ENCODE peak calls at places on chromosome 14, in seven cellular contexts. One of them, this sample, is unnamed.

GRCh38 chr14:89826581-89826980 is 127.9 kb downstream of the EFCAB11 start:
- DNase-seq in astrocyte: peak
- DNase-seq in WTC11: no peak
- DNase-seq in cardiac fibroblast: no peak
- DNase-seq in IMR-90: peak
- DNase-seq in lower leg skin: no peak
- DNase-seq in fibroblast of the aortic adventitia: no peak
- DNase-seq in this sample: no peak

GRCh38 chr14:66359500-66359899 is 126.7 kb upstream of the CCDC196 start:
- DNase-seq in astrocyte: peak
- DNase-seq in WTC11: no peak
- DNase-seq in cardiac fibroblast: peak
- DNase-seq in IMR-90: peak
- DNase-seq in lower leg skin: no peak
- DNase-seq in fibroblast of the aortic adventitia: peak
- DNase-seq in this sample: peak

GRCh38 chr14:74945852-74946658 is 9.3 kb downstream of the PGF start:
- DNase-seq in astrocyte: peak
- DNase-seq in WTC11: peak
- DNase-seq in cardiac fibroblast: peak
- DNase-seq in IMR-90: peak
- DNase-seq in lower leg skin: peak
- DNase-seq in fibroblast of the aortic adventitia: peak
- DNase-seq in this sample: peak

GRCh38 chr14:38121280-38121679 is 86.4 kb upstream of the SSTR1 start:
- DNase-seq in astrocyte: no peak
- DNase-seq in WTC11: no peak
- DNase-seq in cardiac fibroblast: no peak
- DNase-seq in IMR-90: no peak
- DNase-seq in lower leg skin: no peak
- DNase-seq in fibroblast of the aortic adventitia: no peak
- DNase-seq in this sample: no peak

GRCh38 chr14:76919811-76920571 is 93.8 kb downstream of the LRRC74A start:
- DNase-seq in astrocyte: peak
- DNase-seq in WTC11: no peak
- DNase-seq in cardiac fibroblast: peak
- DNase-seq in IMR-90: peak
- DNase-seq in lower leg skin: no peak
- DNase-seq in fibroblast of the aortic adventitia: peak
- DNase-seq in this sample: no peak

GRCh38 chr14:23513005-23513412 is 38.6 kb downstream of the ZFHX2 start:
- DNase-seq in astrocyte: no peak
- DNase-seq in WTC11: no peak
- DNase-seq in cardiac fibroblast: no peak
- DNase-seq in IMR-90: no peak
- DNase-seq in lower leg skin: no peak
- DNase-seq in fibroblast of the aortic adventitia: no peak
- DNase-seq in this sample: no peak

GRCh38 chr14:103744621-103745395 is 29.2 kb downstream of the ZFYVE21 start:
- DNase-seq in astrocyte: no peak
- DNase-seq in WTC11: no peak
- DNase-seq in cardiac fibroblast: no peak
- DNase-seq in IMR-90: no peak
- DNase-seq in lower leg skin: no peak
- DNase-seq in fibroblast of the aortic adventitia: no peak
- DNase-seq in this sample: no peak

GRCh38 chr14:52240623-52241022 is 26.9 kb upstream of the PTGDR start:
- DNase-seq in astrocyte: no peak
- DNase-seq in WTC11: no peak
- DNase-seq in cardiac fibroblast: no peak
- DNase-seq in IMR-90: no peak
- DNase-seq in lower leg skin: no peak
- DNase-seq in fibroblast of the aortic adventitia: peak
- DNase-seq in this sample: no peak

GRCh38 chr14:68898248-68899032 is 80.7 kb downstream of the ACTN1 start:
- DNase-seq in astrocyte: no peak
- DNase-seq in WTC11: no peak
- DNase-seq in cardiac fibroblast: no peak
- DNase-seq in IMR-90: no peak
- DNase-seq in lower leg skin: no peak
- DNase-seq in fibroblast of the aortic adventitia: no peak
- DNase-seq in this sample: no peak

GRCh38 chr14:64467131-64467530 is 1.8 kb downstream of the AKAP5 start:
- DNase-seq in astrocyte: no peak
- DNase-seq in WTC11: no peak
- DNase-seq in cardiac fibroblast: peak
- DNase-seq in IMR-90: no peak
- DNase-seq in lower leg skin: no peak
- DNase-seq in fibroblast of the aortic adventitia: peak
- DNase-seq in this sample: no peak

GRCh38 chr14:102584871-102585869 is 7.3 kb upstream of the RCOR1 start:
- DNase-seq in astrocyte: no peak
- DNase-seq in WTC11: peak
- DNase-seq in cardiac fibroblast: peak
- DNase-seq in IMR-90: no peak
- DNase-seq in lower leg skin: no peak
- DNase-seq in fibroblast of the aortic adventitia: peak
- DNase-seq in this sample: no peak

GRCh38 chr14:50821471-50822464 is 9.2 kb downstream of the NIN start:
- DNase-seq in astrocyte: no peak
- DNase-seq in WTC11: no peak
- DNase-seq in cardiac fibroblast: no peak
- DNase-seq in IMR-90: no peak
- DNase-seq in lower leg skin: peak
- DNase-seq in fibroblast of the aortic adventitia: no peak
- DNase-seq in this sample: no peak

GRCh38 chr14:51996148-51996746 is 6.9 kb downstream of the RTRAF start:
- DNase-seq in astrocyte: peak
- DNase-seq in WTC11: no peak
- DNase-seq in cardiac fibroblast: peak
- DNase-seq in IMR-90: peak
- DNase-seq in lower leg skin: no peak
- DNase-seq in fibroblast of the aortic adventitia: peak
- DNase-seq in this sample: no peak

GRCh38 chr14:101595887-101596721 is 34.8 kb downstream of the DIO3 start:
- DNase-seq in astrocyte: no peak
- DNase-seq in WTC11: no peak
- DNase-seq in cardiac fibroblast: no peak
- DNase-seq in IMR-90: no peak
- DNase-seq in lower leg skin: no peak
- DNase-seq in fibroblast of the aortic adventitia: no peak
- DNase-seq in this sample: no peak

GRCh38 chr14:77000340-77001235 is 27.9 kb downstream of the IRF2BPL start:
- DNase-seq in astrocyte: peak
- DNase-seq in WTC11: no peak
- DNase-seq in cardiac fibroblast: peak
- DNase-seq in IMR-90: peak
- DNase-seq in lower leg skin: no peak
- DNase-seq in fibroblast of the aortic adventitia: peak
- DNase-seq in this sample: no peak

GRCh38 chr14:74518221-74518620 is 24.7 kb downstream of the ISCA2 start:
- DNase-seq in astrocyte: no peak
- DNase-seq in WTC11: no peak
- DNase-seq in cardiac fibroblast: no peak
- DNase-seq in IMR-90: no peak
- DNase-seq in lower leg skin: no peak
- DNase-seq in fibroblast of the aortic adventitia: no peak
- DNase-seq in this sample: no peak

GRCh38 chr14:103705158-103705523 is 10.1 kb downstream of the XRCC3 start:
- DNase-seq in astrocyte: no peak
- DNase-seq in WTC11: no peak
- DNase-seq in cardiac fibroblast: no peak
- DNase-seq in IMR-90: no peak
- DNase-seq in lower leg skin: no peak
- DNase-seq in fibroblast of the aortic adventitia: no peak
- DNase-seq in this sample: no peak

GRCh38 chr14:55749201-55749812 is 169.3 kb downstream of the KTN1 start:
- DNase-seq in astrocyte: no peak
- DNase-seq in WTC11: no peak
- DNase-seq in cardiac fibroblast: peak
- DNase-seq in IMR-90: peak
- DNase-seq in lower leg skin: no peak
- DNase-seq in fibroblast of the aortic adventitia: no peak
- DNase-seq in this sample: no peak

GRCh38 chr14:69320581-69321365 is 60.8 kb downstream of the GALNT16 start:
- DNase-seq in astrocyte: no peak
- DNase-seq in WTC11: peak
- DNase-seq in cardiac fibroblast: no peak
- DNase-seq in IMR-90: no peak
- DNase-seq in lower leg skin: no peak
- DNase-seq in fibroblast of the aortic adventitia: no peak
- DNase-seq in this sample: no peak

GRCh38 chr14:50599700-50600444 is 39.9 kb downstream of the ATL1 start:
- DNase-seq in astrocyte: peak
- DNase-seq in WTC11: no peak
- DNase-seq in cardiac fibroblast: peak
- DNase-seq in IMR-90: peak
- DNase-seq in lower leg skin: no peak
- DNase-seq in fibroblast of the aortic adventitia: peak
- DNase-seq in this sample: peak

GRCh38 chr14:102043251-102044025 is 43.4 kb downstream of the HSP90AA1 start:
- DNase-seq in astrocyte: no peak
- DNase-seq in WTC11: no peak
- DNase-seq in cardiac fibroblast: peak
- DNase-seq in IMR-90: no peak
- DNase-seq in lower leg skin: no peak
- DNase-seq in fibroblast of the aortic adventitia: no peak
- DNase-seq in this sample: no peak

GRCh38 chr14:59133202-59133601 is 55.3 kb upstream of the DAAM1 start:
- DNase-seq in astrocyte: no peak
- DNase-seq in WTC11: no peak
- DNase-seq in cardiac fibroblast: peak
- DNase-seq in IMR-90: no peak
- DNase-seq in lower leg skin: no peak
- DNase-seq in fibroblast of the aortic adventitia: peak
- DNase-seq in this sample: no peak
- TF ChIP-seq CTCF in astrocyte: no peak
- TF ChIP-seq CTCF in WTC11: no peak
- TF ChIP-seq CTCF in cardiac fibroblast: no peak
- TF ChIP-seq CTCF in IMR-90: peak
- TF ChIP-seq CTCF in lower leg skin: no peak
- TF ChIP-seq CTCF in fibroblast of the aortic adventitia: peak
- TF ChIP-seq CTCF in this sample: peak

GRCh38 chr14:34322940-34323418 is 139.1 kb downstream of the SPTSSA start:
- DNase-seq in astrocyte: no peak
- DNase-seq in WTC11: peak
- DNase-seq in cardiac fibroblast: peak
- DNase-seq in IMR-90: peak
- DNase-seq in lower leg skin: no peak
- DNase-seq in fibroblast of the aortic adventitia: peak
- DNase-seq in this sample: peak
- TF ChIP-seq CTCF in astrocyte: peak
- TF ChIP-seq CTCF in WTC11: peak
- TF ChIP-seq CTCF in cardiac fibroblast: peak
- TF ChIP-seq CTCF in IMR-90: peak
- TF ChIP-seq CTCF in lower leg skin: no peak
- TF ChIP-seq CTCF in fibroblast of the aortic adventitia: peak
- TF ChIP-seq CTCF in this sample: peak

DNA sequence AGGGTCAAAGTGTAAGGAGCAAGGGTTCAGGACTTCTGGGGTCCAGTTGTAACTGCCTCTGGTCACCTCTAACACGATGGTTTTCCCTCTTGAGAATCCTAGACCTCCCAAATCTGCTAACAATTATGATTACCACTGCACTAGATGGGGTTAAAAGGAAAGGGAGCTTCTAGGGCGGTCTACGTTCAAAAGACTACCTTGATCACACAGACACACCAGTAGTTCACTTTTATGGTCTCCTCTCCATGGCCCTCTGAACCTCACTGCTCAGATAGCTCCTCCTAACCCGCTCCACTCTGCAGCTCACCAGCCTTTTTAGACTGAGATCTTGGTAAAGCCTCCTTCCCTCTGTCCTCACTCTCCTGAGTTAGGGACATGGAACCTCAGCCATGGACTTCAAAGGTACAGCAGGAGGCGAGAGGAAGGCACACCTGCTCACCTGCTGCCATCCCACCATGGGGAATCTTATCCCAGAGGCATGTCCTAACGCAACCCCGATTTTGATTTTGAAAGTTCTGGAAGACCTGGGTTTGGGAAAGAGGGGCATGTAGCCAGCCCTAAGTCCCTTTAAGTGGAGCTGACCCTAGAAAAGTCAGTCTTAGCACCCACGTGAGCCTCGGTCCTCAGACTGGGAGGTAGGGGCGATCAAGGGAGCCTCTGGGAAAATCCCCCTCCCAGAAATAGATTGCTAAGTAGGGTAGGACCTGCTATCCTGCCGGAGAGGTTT is 1.4 kb downstream of the ZNF219 start:
- DNase-seq in astrocyte: no peak
- DNase-seq in WTC11: no peak
- DNase-seq in cardiac fibroblast: no peak
- DNase-seq in IMR-90: no peak
- DNase-seq in lower leg skin: no peak
- DNase-seq in fibroblast of the aortic adventitia: no peak
- DNase-seq in this sample: peak
- TF ChIP-seq CTCF in astrocyte: no peak
- TF ChIP-seq CTCF in WTC11: no peak
- TF ChIP-seq CTCF in cardiac fibroblast: no peak
- TF ChIP-seq CTCF in IMR-90: no peak
- TF ChIP-seq CTCF in lower leg skin: no peak
- TF ChIP-seq CTCF in fibroblast of the aortic adventitia: no peak
- TF ChIP-seq CTCF in this sample: no peak

DNA sequence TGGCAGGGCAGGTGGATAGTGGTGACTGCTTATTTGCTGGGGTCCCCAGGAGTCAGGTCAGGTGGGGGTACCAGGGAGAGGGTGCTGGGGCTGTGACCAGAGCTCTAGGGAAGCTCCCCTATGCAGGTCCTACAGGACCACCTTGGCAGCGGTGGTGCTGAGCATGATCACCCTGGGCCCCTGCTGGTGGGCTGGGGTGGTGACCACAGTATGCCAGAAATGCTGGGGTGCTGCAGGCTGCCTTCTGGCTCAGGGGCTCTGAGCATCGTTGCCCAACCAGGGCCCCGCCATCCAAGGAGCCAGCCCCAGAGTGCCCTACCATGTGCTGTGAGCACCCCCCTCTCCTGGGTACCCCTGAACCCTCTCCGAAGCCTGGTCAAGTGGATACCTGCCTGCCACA is 17.5 kb upstream of the NUDT14 start:
- DNase-seq in astrocyte: no peak
- DNase-seq in WTC11: no peak
- DNase-seq in cardiac fibroblast: no peak
- DNase-seq in IMR-90: no peak
- DNase-seq in lower leg skin: no peak
- DNase-seq in fibroblast of the aortic adventitia: no peak
- DNase-seq in this sample: no peak
- TF ChIP-seq CTCF in astrocyte: peak
- TF ChIP-seq CTCF in WTC11: no peak
- TF ChIP-seq CTCF in cardiac fibroblast: no peak
- TF ChIP-seq CTCF in IMR-90: no peak
- TF ChIP-seq CTCF in lower leg skin: no peak
- TF ChIP-seq CTCF in fibroblast of the aortic adventitia: peak
- TF ChIP-seq CTCF in this sample: no peak

GRCh38 chr14:73058224-73058922 is at the start of gene RBM25:
- DNase-seq in astrocyte: peak
- DNase-seq in WTC11: peak
- DNase-seq in cardiac fibroblast: peak
- DNase-seq in IMR-90: peak
- DNase-seq in lower leg skin: peak
- DNase-seq in fibroblast of the aortic adventitia: peak
- DNase-seq in this sample: peak
- TF ChIP-seq CTCF in astrocyte: no peak
- TF ChIP-seq CTCF in WTC11: no peak
- TF ChIP-seq CTCF in cardiac fibroblast: no peak
- TF ChIP-seq CTCF in IMR-90: no peak
- TF ChIP-seq CTCF in lower leg skin: no peak
- TF ChIP-seq CTCF in fibroblast of the aortic adventitia: no peak
- TF ChIP-seq CTCF in this sample: peak

This sample was measured in GM13977.